ENCODE peak calls at places on chromosomes 7 and 10, in four cellular contexts. W is GM20000, N is kidney epithelial cell, E is GM12865. S is an unnamed sample.

GRCh38 chr7:42020067-42020466 is 216.9 kb downstream of the GLI3 start:
- DNase-seq in W (no peak), N (no peak), E (no peak), S (no peak)

GRCh38 chr7:74312418-74313021 is 23.3 kb downstream of the CLIP2 start:
- DNase-seq in W (no peak), N (no peak), E (no peak), S (no peak)

GRCh38 chr10:5068274-5069017 is 25.8 kb upstream of the AKR1C3 start:
- DNase-seq in W (no peak), N (no peak), E (no peak), S (no peak)

GRCh38 chr10:23994459-23995046 is 214.4 kb upstream of the KIAA1217 start:
- DNase-seq in W (peak), N (peak), E (peak), S (no peak)

GRCh38 chr10:112565434-112566053 is 118.5 kb downstream of the VTI1A start:
- DNase-seq in W (peak), N (peak), E (peak), S (no peak)

GRCh38 chr7:17497136-17497535 is 198.7 kb downstream of the AHR start:
- DNase-seq in W (no peak), N (no peak), E (no peak), S (no peak)

GRCh38 chr7:16066805-16067459 is 354.4 kb downstream of the CRPPA start:
- DNase-seq in W (no peak), N (no peak), E (no peak), S (no peak)

GRCh38 chr7:55019691-55020480 is 1.1 kb downstream of the EGFR start:
- DNase-seq in W (peak), N (no peak), E (no peak), S (no peak)

GRCh38 chr10:106635947-106636346 is 528.6 kb downstream of the SORCS1 start:
- DNase-seq in W (no peak), N (no peak), E (no peak), S (no peak)

GRCh38 chr7:151876112-151876898 is 610 bp downstream of the PRKAG2 start:
- DNase-seq in W (peak), N (no peak), E (peak), S (no peak)

GRCh38 chr10:93773705-93774104 is 16.0 kb downstream of the LGI1 start:
- DNase-seq in W (no peak), N (no peak), E (no peak), S (no peak)

GRCh38 chr7:2191026-2191425 is 41.7 kb downstream of the MAD1L1 start:
- DNase-seq in W (no peak), N (no peak), E (no peak), S (no peak)

GRCh38 chr7:37956791-37957190 is 36.4 kb downstream of the EPDR1 start:
- DNase-seq in W (no peak), N (no peak), E (no peak), S (no peak)

GRCh38 chr10:20406607-20407188 is 490.4 kb downstream of the NEBL start:
- DNase-seq in W (no peak), N (no peak), E (no peak), S (no peak)

GRCh38 chr10:75430000-75430763 is 1.2 kb upstream of the LRMDA start:
- DNase-seq in W (no peak), N (no peak), E (peak), S (no peak)

GRCh38 chr10:80539421-80539999 is 1.8 kb downstream of the SH2D4B start:
- DNase-seq in W (no peak), N (no peak), E (peak), S (no peak)

GRCh38 chr10:48509974-48510692 is 94.7 kb downstream of the ARHGAP22 start:
- DNase-seq in W (no peak), N (no peak), E (peak), S (no peak)

GRCh38 chr7:138549082-138549481 is 89.0 kb downstream of the TRIM24 start:
- DNase-seq in W (no peak), N (no peak), E (no peak), S (no peak)

GRCh38 chr7:133829336-133829897 is 297.7 kb upstream of the LRGUK start:
- DNase-seq in W (no peak), N (peak), E (no peak), S (no peak)

GRCh38 chr10:12509016-12509793 is 159.9 kb downstream of the CAMK1D start:
- DNase-seq in W (no peak), N (no peak), E (peak), S (no peak)

GRCh38 chr7:112743811-112744210 is 46.4 kb downstream of the TMEM168 start:
- DNase-seq in W (no peak), N (no peak), E (no peak), S (no peak)

GRCh38 chr7:98360221-98361124 is 40.4 kb downstream of the BAIAP2L1 start:
- DNase-seq in W (no peak), N (no peak), E (no peak), S (no peak)

GRCh38 chr7:148304456-148304855 is 286.1 kb upstream of the C7orf33 start:
- DNase-seq in W (no peak), N (no peak), E (peak), S (no peak)

GRCh38 chr10:132138596-132138995 is 48.2 kb upstream of the DPYSL4 start:
- DNase-seq in W (no peak), N (no peak), E (no peak), S (no peak)

GRCh38 chr10:102631525-102632393 is 12.5 kb upstream of the TRIM8 start:
- DNase-seq in W (no peak), N (no peak), E (no peak), S (no peak)

S was measured in GOT3.